ENCODE peak calls at places on chromosomes 5 and 9, in nine cellular contexts. M is right atrium auricular region; E is CD4-positive, alpha-beta T cell; I is Calu3; Y is K562; W is astrocyte of the spinal cord; Z is mucosa of descending colon; K is NB4; B is heart right ventricle. O is an unnamed sample.
A peak's percentile ranks its signal among the peaks of the same experiment; 100 is the strongest.

GRCh38 chr5:157265714-157266285 is at the start of gene CYFIP2:
- DNase-seq in W (no peak), Z (peak; percentile 78), M (no peak), K (peak; percentile 66), E (peak; percentile 84), B (peak; percentile 70), I (peak; percentile 74), Y (peak; percentile 89), O (peak; percentile 90)

GRCh38 chr5:17415282-17415681 is 82.7 kb upstream of the TAF11L2 start:
- DNase-seq in B (no peak), Z (no peak), W (no peak), M (no peak), I (no peak), K (no peak), Y (no peak), E (no peak), O (no peak)

GRCh38 chr5:13704401-13704800 is 240.1 kb downstream of the DNAH5 start:
- DNase-seq in W (no peak), M (no peak), Y (no peak), B (no peak), E (no peak), K (no peak), I (no peak), Z (no peak), O (no peak)

GRCh38 chr5:131156971-131157370 is 8.1 kb downstream of the HINT1 start:
- DNase-seq in W (no peak), M (no peak), I (no peak), E (no peak), B (no peak), Y (no peak), Z (no peak), K (no peak), O (no peak)

GRCh38 chr9:33049680-33050361 is 24.7 kb downstream of the DNAJA1 start:
- DNase-seq in M (no peak), Y (no peak), W (no peak), B (no peak), K (no peak), E (no peak), Z (no peak), I (no peak), O (no peak)

GRCh38 chr5:91499943-91500531 is 116.9 kb upstream of the ARRDC3 start:
- DNase-seq in Y (peak; percentile 44), W (peak; percentile 63), B (no peak), E (no peak), Z (no peak), M (no peak), K (peak; percentile 55), I (peak; percentile 7), O (no peak)

GRCh38 chr5:143101134-143101533 is 302.4 kb downstream of the NR3C1 start:
- DNase-seq in E (no peak), K (no peak), M (no peak), W (no peak), B (no peak), Y (no peak), I (no peak), Z (no peak), O (peak; percentile 21)

GRCh38 chr5:55141945-55142690 is 17.9 kb upstream of the GPX8 start:
- DNase-seq in I (no peak), E (no peak), B (no peak), Z (no peak), Y (no peak), W (no peak), K (no peak), M (no peak), O (peak; percentile 50)

GRCh38 chr5:172695431-172696054 is 54.5 kb downstream of the NEURL1B start:
- DNase-seq in E (no peak), Y (no peak), I (no peak), K (no peak), W (no peak), Z (no peak), B (no peak), M (no peak), O (no peak)

GRCh38 chr5:172699423-172699822 is 58.4 kb downstream of the NEURL1B start:
- DNase-seq in M (no peak), K (no peak), Y (no peak), I (no peak), E (no peak), B (no peak), Z (no peak), W (no peak), O (no peak)

GRCh38 chr5:172696171-172696849 is 55.2 kb downstream of the NEURL1B start:
- DNase-seq in I (no peak), B (peak; percentile 81), E (no peak), M (no peak), W (no peak), Y (no peak), K (no peak), Z (no peak), O (no peak)

GRCh38 chr5:172699999-172700685 is 59.1 kb downstream of the NEURL1B start:
- DNase-seq in Y (no peak), K (no peak), B (no peak), W (no peak), I (no peak), Z (no peak), E (no peak), M (no peak), O (no peak)

GRCh38 chr5:172697123-172698121 is 56.4 kb downstream of the NEURL1B start:
- DNase-seq in Z (peak; percentile 93), Y (peak; percentile 79), K (peak; percentile 88), E (peak; percentile 75), W (peak; percentile 78), I (peak; percentile 92), M (peak; percentile 95), B (peak; percentile 85), O (peak; percentile 89)
- TF ChIP-seq CTCF in Z (peak; percentile 92), Y (peak; percentile 93), K (peak; percentile 73), E (peak; percentile 85), W (peak; percentile 90), I (peak; percentile 86), M (peak; percentile 79), B (peak; percentile 92), O (peak; percentile 90)

GRCh38 chr5:43609752-43610151 is 6.8 kb downstream of the NNT start:
- DNase-seq in Z (no peak), Y (no peak), E (no peak), W (no peak), I (no peak), K (peak; percentile 36), M (no peak), B (no peak), O (peak; percentile 14)
- TF ChIP-seq CTCF in Z (no peak), Y (peak; percentile 39), E (no peak), W (peak; percentile 26), I (no peak), K (peak; percentile 23), M (no peak), B (no peak), O (no peak)

GRCh38 chr5:74863726-74864125 is 2.5 kb downstream of the FAM169A start:
- DNase-seq in E (no peak), Y (no peak), K (no peak), M (no peak), W (no peak), I (no peak), Z (no peak), B (no peak), O (no peak)

GRCh38 chr5:74865293-74865798 is 841 bp downstream of the FAM169A start:
- DNase-seq in Z (no peak), M (no peak), W (no peak), B (no peak), K (no peak), E (no peak), Y (no peak), I (no peak), O (no peak)

GRCh38 chr5:74864823-74865222 is 1.4 kb downstream of the FAM169A start:
- DNase-seq in E (no peak), I (no peak), W (no peak), K (no peak), M (no peak), Y (no peak), B (no peak), Z (no peak), O (no peak)

GRCh38 chr5:74866653-74867162 is 521 bp upstream of the FAM169A start:
- DNase-seq in M (no peak), K (no peak), E (no peak), I (peak; percentile 28), Y (no peak), Z (peak; percentile 10), B (peak; percentile 16), W (no peak), O (peak; percentile 12)

DNA sequence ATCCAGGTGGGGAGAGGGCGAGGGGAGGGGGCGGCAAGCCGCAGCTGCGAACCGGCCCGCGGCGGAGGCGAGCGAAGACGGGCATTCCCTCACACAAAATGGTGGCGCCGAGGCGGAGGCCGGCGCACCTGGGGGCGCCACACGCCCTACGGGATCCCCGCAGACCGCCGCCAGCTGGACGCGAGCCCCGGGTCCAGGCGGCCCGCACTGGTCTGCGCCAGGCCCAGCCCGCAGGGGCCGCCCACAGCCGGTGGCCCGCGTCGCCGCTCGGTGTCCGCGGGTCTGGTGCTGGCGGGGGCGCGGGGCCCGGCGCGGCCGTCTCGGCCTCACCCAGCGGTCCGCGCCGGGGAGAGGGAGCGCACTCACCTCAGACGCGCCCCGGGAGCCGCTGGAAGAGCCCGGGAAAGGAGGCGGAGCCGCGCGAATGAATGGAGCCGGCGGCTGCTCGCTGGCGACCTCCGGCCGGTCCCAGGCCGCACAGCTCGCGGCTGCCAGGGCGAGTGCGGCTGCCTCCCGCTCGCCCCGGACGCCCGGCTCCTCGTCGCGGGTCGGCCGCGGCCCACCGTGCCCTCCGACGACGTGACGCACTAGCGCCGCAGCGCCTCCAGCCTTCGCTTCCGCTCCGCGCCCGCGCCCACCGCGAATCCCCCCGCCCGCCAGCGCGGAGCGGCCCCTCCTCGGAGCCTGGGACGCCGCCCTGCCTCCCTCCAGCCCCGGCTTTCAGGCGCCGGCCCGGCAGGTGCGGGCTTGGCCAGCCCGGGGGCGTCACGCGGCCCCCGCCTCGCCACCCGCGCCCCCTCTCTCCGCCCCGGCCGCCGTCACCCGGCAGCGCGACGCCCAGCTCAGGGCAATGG is at the start of gene FAM169A:
- DNase-seq in Y (no peak), B (peak; percentile 24), M (no peak), I (peak; percentile 76), E (peak; percentile 44), Z (peak; percentile 46), W (peak; percentile 19), K (no peak), O (peak; percentile 50)
- TF ChIP-seq CTCF in Y (no peak), B (no peak), M (no peak), I (no peak), E (no peak), Z (no peak), W (no peak), K (no peak), O (no peak)

GRCh38 chr9:79353856-79354520 is 217.8 kb upstream of the TLE4 start:
- DNase-seq in I (no peak), M (no peak), B (no peak), E (no peak), W (peak; percentile 78), Y (no peak), K (no peak), Z (no peak), O (no peak)

GRCh38 chr9:79346350-79347020 is 225.3 kb upstream of the TLE4 start:
- DNase-seq in W (peak; percentile 44), E (no peak), M (no peak), I (no peak), Z (no peak), B (no peak), K (no peak), Y (no peak), O (no peak)

GRCh38 chr9:79357185-79357584 is 214.6 kb upstream of the TLE4 start:
- DNase-seq in W (no peak), Z (peak; percentile 30), Y (no peak), K (no peak), B (no peak), I (no peak), M (no peak), E (no peak), O (no peak)

GRCh38 chr9:79357620-79358019 is 214.1 kb upstream of the TLE4 start:
- DNase-seq in K (peak; percentile 27), M (no peak), Z (peak; percentile 34), I (no peak), Y (no peak), B (no peak), E (no peak), W (no peak), O (no peak)

DNA sequence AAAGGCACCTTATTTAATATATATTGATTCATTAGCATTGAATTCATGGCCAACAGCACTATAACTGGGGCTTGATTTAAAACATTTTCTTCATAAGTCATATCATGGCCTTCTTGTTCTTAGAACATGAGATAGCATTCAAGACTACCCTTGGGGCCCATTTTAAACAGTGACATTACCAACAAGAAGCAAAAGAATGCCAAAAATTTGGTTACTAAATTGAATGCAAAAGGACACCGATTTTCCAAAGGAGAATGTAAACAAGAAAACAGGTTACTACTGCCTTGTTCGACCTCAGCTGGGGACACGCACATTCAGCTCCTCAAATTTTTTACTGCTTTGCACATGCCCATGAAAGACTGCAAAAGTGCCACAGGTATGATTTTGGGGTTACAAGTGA is 219.4 kb upstream of the TLE4 start:
- DNase-seq in E (no peak), I (no peak), K (no peak), B (no peak), Y (no peak), W (no peak), Z (no peak), M (no peak), O (no peak)
- TF ChIP-seq CTCF in E (no peak), I (no peak), K (no peak), B (no peak), Y (no peak), W (no peak), Z (no peak), M (no peak), O (no peak)

O was measured in activated CD8-positive, alpha-beta T cell treated with anti-CD3 and anti-CD28 coated beads for 36 hours.